ENCODE peak calls at places on chromosomes 16 and 17, in four cellular contexts. X is vagina, T is Panc1, E is hepatocyte. Q is an unnamed sample.
A peak's percentile ranks its signal among the peaks of the same experiment; 100 is the strongest.

GRCh38 chr16:85037050-85037410 is 9.4 kb downstream of the KIAA0513 start:
- DNase-seq in X (no peak), T (peak; percentile 54), E (no peak), Q (no peak)

GRCh38 chr17:57342963-57343589 is 86.8 kb downstream of the MSI2 start:
- DNase-seq in T (no peak), E (no peak), X (no peak), Q (no peak)

GRCh38 chr17:47999612-48000011 is 28.7 kb downstream of the CDK5RAP3 start:
- DNase-seq in X (no peak), T (no peak), E (no peak), Q (no peak)

GRCh38 chr17:34723875-34724274 is 144.5 kb downstream of the TMEM132E start:
- DNase-seq in T (no peak), E (no peak), X (no peak), Q (no peak)

GRCh38 chr16:67517178-67517492 is 11.5 kb upstream of the RIPOR1 start:
- DNase-seq in T (no peak), X (no peak), E (no peak), Q (no peak)

GRCh38 chr17:80942360-80943345 is 49.0 kb upstream of the CHMP6 start:
- DNase-seq in X (peak; percentile 94), T (no peak), E (peak; percentile 65), Q (no peak)

GRCh38 chr17:1110844-1111598 is 68.8 kb downstream of the ABR start:
- DNase-seq in E (peak; percentile 82), T (peak; percentile 70), X (no peak), Q (peak; percentile 94)

GRCh38 chr17:49229805-49230600 is 584 bp downstream of the PHOSPHO1 start:
- DNase-seq in E (no peak), T (no peak), X (no peak), Q (no peak)

GRCh38 chr16:83453977-83454376 is 353.8 kb upstream of the HSBP1 start:
- DNase-seq in X (no peak), T (no peak), E (no peak), Q (no peak)

GRCh38 chr17:79940381-79941087 is 95.1 kb downstream of the TBC1D16 start:
- DNase-seq in X (no peak), T (no peak), E (no peak), Q (no peak)

GRCh38 chr17:76867578-76868175 is 527 bp upstream of the MGAT5B start:
- DNase-seq in T (no peak), X (no peak), E (peak; percentile 58), Q (no peak)

GRCh38 chr16:1929578-1930337 is 11.5 kb upstream of the HS3ST6 start:
- DNase-seq in X (no peak), E (peak; percentile 95), T (no peak), Q (peak; percentile 86)

GRCh38 chr17:81442791-81443190 is 47.5 kb downstream of the BAHCC1 start:
- DNase-seq in E (no peak), T (no peak), X (no peak), Q (no peak)

GRCh38 chr17:16473286-16474011 is 18.5 kb downstream of the LRRC75A start:
- DNase-seq in E (no peak), T (no peak), X (no peak), Q (no peak)

GRCh38 chr17:16818340-16818739 is 128.3 kb downstream of the CCDC144A start:
- DNase-seq in T (no peak), X (no peak), E (no peak), Q (no peak)

GRCh38 chr17:67718325-67718941 is 697 bp downstream of the NOL11 start:
- DNase-seq in E (peak; percentile 51), T (no peak), X (no peak), Q (peak; percentile 61)

GRCh38 chr16:55779391-55780094 is 53.4 kb downstream of the CES1 start:
- DNase-seq in T (no peak), E (no peak), X (no peak), Q (no peak)

GRCh38 chr16:84617068-84617630 is 729 bp downstream of the COTL1 start:
- DNase-seq in X (no peak), E (peak; percentile 43), T (no peak), Q (no peak)

GRCh38 chr17:46158323-46159296 is 34.6 kb downstream of the KANSL1 start:
- DNase-seq in T (no peak), X (no peak), E (no peak), Q (no peak)

GRCh38 chr16:83689385-83689831 is 118.4 kb upstream of the HSBP1 start:
- DNase-seq in T (no peak), E (peak; percentile 40), X (no peak), Q (peak; percentile 51)

GRCh38 chr17:19338031-19338990 is 24.2 kb downstream of the B9D1 start:
- DNase-seq in X (no peak), E (peak; percentile 82), T (no peak), Q (peak; percentile 56)

GRCh38 chr16:76502555-76502954 is 225.4 kb downstream of the CNTNAP4 start:
- DNase-seq in E (no peak), X (no peak), T (no peak), Q (no peak)

GRCh38 chr17:35764123-35764991 is 3.7 kb downstream of the C17orf50 start:
- DNase-seq in X (no peak), E (peak; percentile 96), T (peak; percentile 43), Q (peak; percentile 86)

GRCh38 chr16:47424846-47425245 is 36.0 kb downstream of the ITFG1 start:
- DNase-seq in X (no peak), T (no peak), E (no peak), Q (no peak)

DNA sequence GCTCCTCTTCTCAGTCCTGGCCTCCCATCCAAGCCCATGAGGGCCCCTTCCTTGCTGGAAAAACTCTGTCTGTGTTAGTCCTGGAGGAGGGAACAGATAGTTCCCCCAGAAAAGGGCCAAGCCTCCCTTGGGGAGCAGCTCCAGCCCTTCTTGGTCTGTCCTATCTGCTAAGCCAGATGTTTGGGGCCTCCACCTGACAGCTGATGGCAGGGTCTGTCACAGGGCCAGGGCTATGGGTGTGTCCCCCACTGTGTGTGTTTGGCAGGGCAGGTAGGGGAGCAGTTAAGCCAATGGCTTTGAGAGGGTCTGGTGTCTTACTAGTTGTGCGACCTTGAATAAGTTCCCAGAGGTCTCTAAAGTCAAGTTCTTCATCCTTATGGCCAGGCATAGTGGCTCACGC is 13.6 kb upstream of the SLC4A1 start:
- DNase-seq in E (no peak), T (no peak), X (no peak), Q (no peak)
- H3K27me3 ChIP-seq in E (no peaks in the 10 kb centered on the region), T (no peaks in the 10 kb centered on the region), X (no peaks in the 10 kb centered on the region), Q (no peaks in the 10 kb centered on the region)

DNA sequence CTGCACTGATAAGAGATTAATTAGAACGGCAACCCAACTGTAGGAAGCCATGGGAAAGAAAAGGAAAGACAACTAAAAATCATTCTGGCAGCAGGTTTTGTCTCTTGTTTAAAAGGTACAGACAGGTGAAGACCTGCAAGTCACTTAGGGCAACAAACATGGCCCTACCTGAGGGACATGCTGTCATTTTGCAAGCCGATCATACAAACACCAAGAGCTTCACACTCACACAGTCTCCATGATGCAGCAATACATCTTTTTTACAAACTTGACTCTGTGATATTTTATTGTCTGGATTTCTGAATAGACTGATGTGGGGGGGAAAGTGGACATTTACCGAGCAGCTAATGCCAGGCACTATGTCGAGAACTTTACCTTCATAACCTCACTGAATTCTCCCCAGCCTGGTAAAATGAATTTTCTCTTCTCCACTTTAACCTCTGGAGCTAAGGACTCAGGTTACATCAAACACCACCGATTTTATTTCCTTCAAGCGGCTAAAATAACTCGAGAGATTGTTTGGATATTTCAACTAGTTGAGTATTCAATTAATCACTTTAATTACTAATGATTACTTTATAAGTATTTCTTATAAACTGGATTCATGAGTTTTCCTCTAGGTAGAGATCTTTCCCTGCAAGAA is 101.6 kb downstream of the PARN start:
- DNase-seq in E (no peak), X (no peak), T (no peak), Q (no peak)
- H3K4me3 ChIP-seq in E (no peak overlapping the region), X (no peak overlapping the region), T (no peak overlapping the region), Q (no peak overlapping the region)

DNA sequence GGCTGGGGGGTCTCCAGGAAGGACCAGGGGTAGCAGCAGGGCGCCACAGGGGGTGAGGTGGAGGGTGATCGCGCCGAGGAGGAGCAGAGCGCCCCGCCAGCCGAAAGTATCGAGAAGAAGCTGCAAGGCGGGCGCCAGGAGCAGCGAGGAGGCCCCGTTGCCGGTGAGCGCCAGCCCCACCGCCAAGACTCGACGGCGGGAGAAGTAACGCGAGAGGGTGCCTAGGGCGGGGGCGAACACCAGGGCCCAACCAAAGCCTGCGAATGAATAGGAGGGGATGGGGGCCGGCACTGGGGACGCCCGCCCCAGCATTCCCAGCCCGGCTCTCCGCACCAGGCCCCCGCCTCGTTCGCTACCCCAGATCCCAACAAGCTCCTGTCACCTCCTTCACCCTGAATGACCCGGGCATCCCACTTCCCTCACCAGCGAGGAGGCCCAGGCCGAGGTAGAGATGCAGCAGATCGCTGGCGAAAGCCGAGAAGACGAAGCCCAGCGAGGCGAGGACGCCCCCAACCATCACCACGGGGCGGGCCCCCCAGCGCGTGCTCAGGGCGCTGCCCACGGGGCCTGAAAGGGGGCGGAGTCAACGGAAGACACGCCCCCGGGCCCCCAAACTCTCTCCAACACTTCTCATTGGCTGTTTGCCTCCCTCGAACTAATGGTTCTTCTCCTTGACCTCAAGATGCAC is 1.2 kb downstream of the SLC16A11 start:
- DNase-seq in T (no peak), E (no peak), X (no peak), Q (no peak)
- H3K27ac ChIP-seq in T (no peak overlapping the region), E (no peak overlapping the region), X (peak overlapping the region; percentile 68), Q (no peak overlapping the region)

GRCh38 chr16:86515780-86516617 is 5.7 kb downstream of the FOXF1 start:
- DNase-seq in X (no peak), E (no peak), T (no peak), Q (peak; percentile 81)
- H3K27me3 ChIP-seq in X (no peaks in the 10 kb centered on the region), E (peaks cover 78% of the 10 kb centered on the region), T (peaks cover 4% of the 10 kb centered on the region), Q (no peaks in the 10 kb centered on the region)

Q was measured in SJSA1.